ENCODE peak calls at places on chromosomes 11 and 22, in five cellular contexts. L is lung, J is HFFc6, V is left ventricle myocardium inferior, M is fibroblast of lung. A is an unnamed sample.

GRCh38 chr11:41235670-41236069 is 223.8 kb downstream of the LRRC4C start:
- DNase-seq in L (no peak), J (no peak), V (no peak), M (no peak), A (no peak)

GRCh38 chr11:122981388-122982264 is at the start of gene BSX:
- DNase-seq in L (peak), J (peak), V (peak), M (peak), A (no peak)

GRCh38 chr11:59801981-59802638 is 8.5 kb downstream of the MRPL16 start:
- DNase-seq in L (no peak), J (no peak), V (no peak), M (peak), A (no peak)

GRCh38 chr11:122180435-122180834 is 64.4 kb upstream of the BLID start:
- DNase-seq in L (no peak), J (peak), V (no peak), M (peak), A (no peak)

GRCh38 chr22:49668402-49668801 is 159.3 kb downstream of the BRD1 start:
- DNase-seq in L (no peak), J (no peak), V (no peak), M (no peak), A (peak)

GRCh38 chr11:22797081-22797480 is 32.5 kb downstream of the SVIP start:
- DNase-seq in L (no peak), J (no peak), V (no peak), M (no peak), A (no peak)

GRCh38 chr11:66857234-66857926 is 516 bp downstream of the LRFN4 start:
- DNase-seq in L (no peak), J (no peak), V (no peak), M (peak), A (peak)

GRCh38 chr22:49929553-49929979 is 11.1 kb downstream of the CRELD2 start:
- DNase-seq in L (peak), J (no peak), V (peak), M (no peak), A (no peak)

GRCh38 chr11:47566166-47566546 is 757 bp downstream of the PTPMT1 start:
- DNase-seq in L (no peak), J (no peak), V (no peak), M (no peak), A (peak)

GRCh38 chr11:130904380-130904779 is 11.9 kb downstream of the SNX19 start:
- DNase-seq in L (no peak), J (no peak), V (no peak), M (peak), A (no peak)

GRCh38 chr11:59172345-59173079 is 580 bp downstream of the DTX4 start:
- DNase-seq in L (peak), J (no peak), V (no peak), M (no peak), A (no peak)

GRCh38 chr11:93869830-93870229 is 19.4 kb upstream of the VSTM5 start:
- DNase-seq in L (no peak), J (no peak), V (no peak), M (no peak), A (no peak)

GRCh38 chr11:66232769-66233168 is 35.7 kb upstream of the RAB1B start:
- DNase-seq in L (no peak), J (no peak), V (no peak), M (no peak), A (no peak)

DNA sequence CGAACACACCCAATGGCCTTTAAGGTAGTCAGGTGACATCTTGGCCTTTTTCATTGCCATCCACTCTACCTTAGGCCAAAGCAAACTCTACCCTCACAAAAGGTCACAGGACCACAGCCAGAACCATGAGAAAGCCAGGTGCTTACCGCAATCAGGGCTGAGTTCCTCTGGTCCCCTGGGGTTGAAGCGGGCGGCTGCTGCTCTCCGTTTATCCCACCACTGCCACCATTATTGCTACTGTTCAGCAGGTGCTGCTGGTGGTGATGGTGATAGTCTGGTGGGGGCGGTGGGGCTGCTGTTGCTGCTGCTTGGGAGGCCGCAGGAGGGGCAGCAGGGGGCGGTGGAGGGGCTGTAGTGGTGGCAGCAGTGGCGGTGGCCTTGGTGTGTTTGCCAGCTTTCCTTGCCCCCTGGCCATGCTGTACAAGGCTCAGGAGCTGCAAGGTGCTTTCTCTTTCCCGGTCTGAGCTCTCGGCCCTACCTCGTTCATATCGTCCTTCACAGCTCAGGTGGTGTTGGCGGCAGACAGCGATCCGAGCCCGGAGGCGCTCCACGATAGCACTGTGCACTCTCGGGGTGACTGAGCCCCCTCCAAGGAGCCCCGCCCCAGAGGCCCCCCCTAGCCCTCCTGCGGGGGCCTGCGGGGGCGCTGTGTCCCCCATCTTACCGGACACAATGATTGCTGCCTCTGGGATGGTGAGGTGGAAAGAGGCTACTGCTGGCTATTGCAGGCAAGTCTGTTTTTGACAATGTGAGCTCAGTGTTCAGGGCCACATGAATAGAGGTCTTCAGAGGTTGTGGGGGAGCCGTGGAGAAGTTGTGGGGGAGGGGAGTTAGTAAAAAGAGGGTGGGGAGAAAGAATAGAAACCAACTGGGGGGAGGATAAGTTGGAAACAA is 1.5 kb downstream of the MAML2 start:
- DNase-seq in L (no peak), J (peak), V (peak), M (peak), A (no peak)
- TF ChIP-seq CTCF in L (no peak), J (peak), V (peak), M (peak), A (peak)

GRCh38 chr11:36258730-36259360 is 30.4 kb downstream of the COMMD9 start:
- DNase-seq in L (peak), J (peak), V (peak), M (peak), A (no peak)
- TF ChIP-seq CTCF in L (no peak), J (peak), V (peak), M (peak), A (peak)

GRCh38 chr22:28783786-28784671 is 11.5 kb downstream of the CCDC117 start:
- DNase-seq in L (no peak), J (no peak), V (no peak), M (no peak), A (no peak)
- TF ChIP-seq CTCF in L (no peak), J (no peak), V (no peak), M (no peak), A (no peak)

GRCh38 chr11:14041040-14041439 is 78.5 kb downstream of the SPON1 start:
- DNase-seq in L (no peak), J (no peak), V (no peak), M (no peak), A (no peak)
- TF ChIP-seq CTCF in L (no peak), J (peak), V (peak), M (peak), A (peak)

GRCh38 chr11:114110948-114111347 is 51.4 kb downstream of the ZBTB16 start:
- DNase-seq in L (no peak), J (no peak), V (no peak), M (no peak), A (no peak)
- TF ChIP-seq CTCF in L (no peak), J (no peak), V (no peak), M (no peak), A (no peak)

DNA sequence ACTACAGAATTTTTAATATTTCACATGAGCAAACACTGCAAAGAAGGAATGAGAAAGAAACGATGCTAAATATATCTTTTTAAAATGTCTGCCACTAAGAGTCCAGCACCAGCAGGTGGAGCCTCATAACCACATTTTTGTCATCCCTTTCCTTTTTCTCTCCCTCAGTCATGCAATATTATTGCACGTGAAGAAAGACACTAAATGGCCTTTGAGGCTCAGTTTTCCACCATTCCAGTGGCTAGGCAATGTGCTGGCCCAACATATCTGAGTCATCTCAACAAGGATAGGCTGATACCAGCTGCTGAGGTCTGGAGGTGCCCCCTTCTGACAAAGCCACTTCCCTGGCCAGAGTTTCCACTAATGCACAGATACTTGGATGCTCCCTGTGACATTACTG is 1.8 kb downstream of the ALKBH8 start:
- DNase-seq in L (no peak), J (peak), V (no peak), M (peak), A (no peak)
- TF ChIP-seq CTCF in L (peak), J (peak), V (peak), M (peak), A (peak)

DNA sequence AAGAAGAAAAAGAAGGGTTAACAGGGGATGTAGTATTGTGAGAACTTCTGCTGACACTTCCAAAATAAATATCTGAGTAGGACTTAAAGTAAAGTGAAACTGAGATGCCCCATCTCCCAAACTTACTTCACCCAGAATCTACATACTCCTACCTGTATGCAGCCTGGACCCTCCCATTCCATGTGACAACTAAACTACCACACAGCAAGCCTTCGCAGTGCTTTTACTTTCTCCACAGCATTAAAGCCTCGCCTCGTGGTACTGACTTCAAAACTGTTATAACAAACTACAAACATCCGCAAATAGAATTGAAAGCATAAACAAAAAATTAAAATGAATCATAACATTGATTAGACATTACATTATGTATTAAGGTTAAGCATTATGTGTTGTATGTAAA is 988 bp downstream of the MPZL2 start:
- DNase-seq in L (no peak), J (no peak), V (no peak), M (no peak), A (no peak)
- TF ChIP-seq CTCF in L (no peak), J (no peak), V (no peak), M (no peak), A (no peak)

DNA sequence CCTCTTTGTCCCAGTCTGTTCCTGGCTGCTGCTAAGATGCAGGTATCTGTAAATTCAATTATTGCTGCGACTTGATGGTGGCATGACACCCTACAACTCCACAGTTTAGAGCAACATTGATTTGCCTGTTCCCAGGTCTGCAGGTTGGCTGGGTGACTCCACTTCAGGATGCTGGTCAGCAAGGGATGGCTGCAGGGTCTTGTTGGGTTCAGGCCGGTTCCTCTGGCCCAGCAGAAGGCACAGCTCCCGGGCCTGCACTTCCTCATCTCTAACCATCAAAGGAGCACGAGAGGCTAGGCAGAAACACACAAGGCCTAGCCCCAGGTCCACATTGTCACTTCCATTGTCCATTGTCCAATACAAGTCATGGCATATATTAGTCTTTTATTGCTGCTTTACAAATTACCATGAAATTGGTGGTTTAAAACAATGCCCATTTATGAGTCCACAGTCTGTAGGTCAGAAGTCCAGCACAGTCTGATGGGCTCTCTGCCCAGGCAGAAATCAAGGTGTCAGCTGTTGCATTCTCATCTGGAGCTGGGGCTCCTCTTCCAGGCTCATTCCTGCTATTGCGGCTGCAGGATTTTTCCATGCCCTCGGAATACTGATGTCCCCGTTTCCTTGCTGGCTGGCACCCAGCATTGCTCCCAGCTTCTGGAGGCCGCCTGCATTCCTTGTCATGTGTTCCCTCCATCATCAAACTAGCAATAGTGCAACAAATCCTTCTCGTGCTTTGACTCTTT is 96.6 kb upstream of the LMO1 start:
- DNase-seq in L (no peak), J (no peak), V (no peak), M (no peak), A (no peak)
- TF ChIP-seq CTCF in L (no peak), J (no peak), V (no peak), M (no peak), A (no peak)

GRCh38 chr11:86955111-86955673 is at the start of gene FZD4:
- DNase-seq in L (peak), J (peak), V (peak), M (peak), A (peak)
- TF ChIP-seq CTCF in L (no peak), J (no peak), V (peak), M (no peak), A (no peak)

GRCh38 chr11:79160786-79161403 is 279.9 kb downstream of the TENM4 start:
- DNase-seq in L (no peak), J (no peak), V (no peak), M (peak), A (no peak)
- TF ChIP-seq CTCF in L (no peak), J (peak), V (peak), M (peak), A (peak)